ENCODE peak calls at places on chromosomes 12 and 14, in four cellular contexts. B is NCI-H2081, P is NCI-H1092 treated with DMSO at 0.1 percent for 48 hours, N is left colon. D is an unnamed sample.

GRCh38 chr12:84911331-84912190 is 1.0 kb downstream of the SLC6A15 start:
- DNase-seq in B (peak), P (peak), N (peak), D (peak)

GRCh38 chr12:19964549-19964948 is 403.8 kb upstream of the PDE3A start:
- DNase-seq in B (no peak), P (no peak), N (no peak), D (no peak)

GRCh38 chr14:54867011-54867410 is 35.6 kb downstream of the GCH1 start:
- DNase-seq in B (no peak), P (no peak), N (no peak), D (no peak)

GRCh38 chr12:54977155-54977554 is 7.4 kb downstream of the TESPA1 start:
- DNase-seq in B (no peak), P (no peak), N (no peak), D (no peak)

GRCh38 chr14:104731925-104732294 is 7.9 kb downstream of the ADSS1 start:
- DNase-seq in B (no peak), P (no peak), N (no peak), D (no peak)

GRCh38 chr14:93543766-93544165 is 113.0 kb downstream of the UNC79 start:
- DNase-seq in B (peak), P (peak), N (no peak), D (peak)

GRCh38 chr12:123900898-123901376 is 71.7 kb downstream of the CCDC92 start:
- DNase-seq in B (no peak), P (no peak), N (no peak), D (no peak)

GRCh38 chr12:125633686-125634085 is 568.5 kb downstream of the AACS start:
- DNase-seq in B (no peak), P (no peak), N (no peak), D (no peak)

GRCh38 chr14:80996049-80996901 is 40.9 kb downstream of the TSHR start:
- DNase-seq in B (peak), P (peak), N (no peak), D (peak)

GRCh38 chr12:74043343-74043742 is 494.3 kb upstream of the ATXN7L3B start:
- DNase-seq in B (no peak), P (no peak), N (no peak), D (no peak)

GRCh38 chr14:73887704-73888459 is 1.2 kb downstream of the ZNF410 start:
- DNase-seq in B (no peak), P (no peak), N (no peak), D (no peak)

D was measured in NCI-H345.